ENCODE peak calls at places on chromosomes 2 and 18, in four cellular contexts. U, Q, B and C are unnamed samples.

GRCh38 chr2:32455816-32456215 is 99.0 kb downstream of the BIRC6 start:
- DNase-seq in U (no peak), Q (no peak), B (no peak), C (no peak)

GRCh38 chr2:168241208-168241607 is 6.2 kb downstream of the STK39 start:
- DNase-seq in U (peak; percentile 65), Q (no peak), B (no peak), C (no peak)

GRCh38 chr2:230925443-230925878 is 419 bp upstream of the GPR55 start:
- DNase-seq in U (peak; percentile 64), Q (no peak), B (no peak), C (no peak)

GRCh38 chr2:1496394-1496821 is 83.1 kb downstream of the TPO start:
- DNase-seq in U (peak; percentile 59), Q (no peak), B (no peak), C (no peak)

GRCh38 chr18:55861266-55861665 is 273.3 kb upstream of the TCF4 start:
- DNase-seq in U (no peak), Q (no peak), B (no peak), C (no peak)

GRCh38 chr2:162582357-162582798 is 238.4 kb downstream of the GCA start:
- DNase-seq in U (no peak), Q (no peak), B (no peak), C (no peak)

GRCh38 chr2:104945211-104945610 is 91.3 kb downstream of the POU3F3 start:
- DNase-seq in U (no peak), Q (no peak), B (no peak), C (no peak)

GRCh38 chr2:3126171-3126685 is 251.4 kb downstream of the EIPR1 start:
- DNase-seq in U (no peak), Q (no peak), B (no peak), C (no peak)

GRCh38 chr2:156397229-156397628 is 39.0 kb upstream of the GPD2 start:
- DNase-seq in U (no peak), Q (no peak), B (no peak), C (no peak)

GRCh38 chr2:231667497-231667896 is 40.8 kb upstream of the PTMA start:
- DNase-seq in U (no peak), Q (peak; percentile 17), B (no peak), C (no peak)

GRCh38 chr18:36066001-36066400 is 1.4 kb downstream of the RPRD1A start:
- DNase-seq in U (no peak), Q (no peak), B (no peak), C (no peak)

DNA sequence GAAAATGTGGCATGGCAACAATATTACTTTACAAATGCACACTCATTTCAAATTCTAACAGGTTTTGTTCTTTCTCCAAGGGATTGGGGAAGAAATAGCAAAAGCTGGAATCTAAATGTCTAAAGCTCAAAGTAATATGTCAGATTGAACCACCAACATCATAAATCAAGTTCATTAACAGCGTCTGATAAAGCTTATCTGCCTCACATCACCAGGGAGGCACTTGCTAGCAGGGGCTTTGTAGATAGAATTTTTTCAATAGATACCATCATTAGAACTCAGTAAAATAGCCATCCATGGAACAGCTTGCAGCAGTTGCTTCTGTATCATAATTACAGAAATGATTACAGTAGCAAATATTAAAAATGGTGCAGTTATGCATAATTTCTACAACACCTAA is 362.1 kb upstream of the FSHR start:
- DNase-seq in U (no peak), Q (no peak), B (no peak), C (no peak)
- H3K4me1 ChIP-seq in U (no peaks in the 10 kb centered on the region), Q (no peaks in the 10 kb centered on the region), B (no peaks in the 10 kb centered on the region), C (no peaks in the 10 kb centered on the region)

GRCh38 chr2:216306868-216307267 is 65.4 kb downstream of the MARCHF4 start:
- DNase-seq in U (no peak), Q (no peak), B (no peak), C (no peak)

GRCh38 chr2:216300921-216301320 is 71.4 kb downstream of the MARCHF4 start:
- DNase-seq in U (no peak), Q (no peak), B (no peak), C (no peak)

GRCh38 chr2:216299130-216299529 is 73.2 kb downstream of the MARCHF4 start:
- DNase-seq in U (no peak), Q (no peak), B (no peak), C (no peak)

GRCh38 chr2:216299588-216299987 is 72.7 kb downstream of the MARCHF4 start:
- DNase-seq in U (no peak), Q (no peak), B (no peak), C (no peak)

GRCh38 chr2:216302981-216303676 is 69.2 kb downstream of the MARCHF4 start:
- DNase-seq in U (no peak), Q (no peak), B (no peak), C (no peak)
- TF ChIP-seq POLR2A in U (no peak), Q (no peak), B (no peak), C (no peak)

GRCh38 chr18:74289137-74289536 is 2.6 kb downstream of the CYB5A start:
- DNase-seq in U (no peak), Q (no peak), B (no peak), C (no peak)
- H3K27ac ChIP-seq in U (peak overlapping the region; percentile 82), Q (peak overlapping the region; percentile 84), B (no peak overlapping the region), C (peak overlapping the region; percentile 62)

DNA sequence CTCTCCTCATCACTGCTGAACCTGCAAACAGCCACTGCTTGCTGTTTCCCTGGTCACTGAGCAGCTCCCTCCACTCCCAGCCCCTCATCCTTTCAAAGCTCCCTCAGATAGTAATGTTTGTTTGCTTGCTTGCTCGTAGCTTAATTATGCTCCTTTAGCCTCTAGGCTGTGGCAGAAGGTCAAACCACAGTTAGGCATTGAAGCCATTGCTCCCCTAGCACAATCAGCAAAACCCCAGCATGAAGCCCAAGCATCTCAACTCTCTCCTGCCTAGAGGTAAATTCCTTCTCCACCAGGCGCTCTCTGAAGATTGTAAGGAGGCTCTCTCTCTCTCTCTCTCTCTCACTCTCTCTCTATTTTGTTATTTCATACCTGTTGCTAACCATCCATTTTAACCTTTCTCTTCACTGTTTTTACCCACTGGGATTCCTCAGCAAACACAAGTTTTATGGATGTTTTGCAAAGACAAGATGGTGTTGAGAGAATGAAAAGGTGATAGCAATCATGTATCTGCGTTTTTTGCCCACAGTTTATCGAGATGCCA is 135.9 kb upstream of the HNRNPA3 start:
- DNase-seq in U (no peak), Q (no peak), B (no peak), C (no peak)
- H3K4me1 ChIP-seq in U (no peaks in the 10 kb centered on the region), Q (no peaks in the 10 kb centered on the region), B (no peaks in the 10 kb centered on the region), C (no peaks in the 10 kb centered on the region)